ENCODE peak calls at places on chromosomes 11 and 22, in eight cellular contexts. O, D, E, L, J, Y, X and H are unnamed samples.

GRCh38 chr11:11535611-11536010 is 86.2 kb downstream of the GALNT18 start:
- DNase-seq in Y (no peak), O (no peak), X (no peak), D (peak; percentile 66), L (no peak), J (no peak), E (no peak), H (no peak)

GRCh38 chr22:31615940-31616314 is 46.1 kb downstream of the PISD start:
- DNase-seq in D (peak; percentile 41), J (no peak), E (no peak), Y (no peak), L (no peak), O (no peak), X (no peak), H (no peak)

GRCh38 chr11:114571712-114572111 is 12.0 kb upstream of the NXPE1 start:
- DNase-seq in X (no peak), L (no peak), D (peak; percentile 56), E (no peak), J (no peak), O (no peak), Y (no peak), H (no peak)

GRCh38 chr11:95152878-95153856 is 63.5 kb downstream of the ENDOD1 start:
- DNase-seq in J (no peak), D (no peak), L (no peak), O (no peak), X (no peak), Y (no peak), E (peak; percentile 35), H (no peak)

GRCh38 chr11:44994753-44995152 is 44.1 kb upstream of the TP53I11 start:
- DNase-seq in E (no peak), Y (no peak), J (peak; percentile 27), O (no peak), X (no peak), L (no peak), D (peak; percentile 52), H (no peak)

GRCh38 chr11:83042966-83043711 is 28.6 kb downstream of the RAB30 start:
- DNase-seq in J (no peak), Y (peak; percentile 44), E (no peak), O (no peak), X (peak; percentile 49), L (no peak), D (no peak), H (no peak)

GRCh38 chr11:64034411-64034811 is 1.3 kb upstream of the FLRT1 start:
- DNase-seq in X (no peak), J (no peak), D (peak; percentile 81), Y (no peak), L (no peak), O (no peak), E (no peak), H (no peak)

GRCh38 chr11:34340653-34341052 is 17.2 kb downstream of the ABTB2 start:
- DNase-seq in J (no peak), X (no peak), Y (no peak), D (no peak), L (no peak), O (no peak), E (no peak), H (no peak)

GRCh38 chr22:17303840-17304779 is 65.2 kb upstream of the CECR2 start:
- DNase-seq in D (no peak), X (no peak), O (no peak), E (peak; percentile 72), L (no peak), J (no peak), Y (no peak), H (no peak)

GRCh38 chr11:34052608-34053160 is 1.2 kb downstream of the CAPRIN1 start:
- DNase-seq in Y (peak; percentile 36), J (peak; percentile 54), O (peak; percentile 26), L (no peak), E (no peak), D (peak; percentile 67), X (peak; percentile 49), H (peak; percentile 33)

GRCh38 chr11:35305670-35306382 is 113.5 kb downstream of the SLC1A2 start:
- DNase-seq in X (peak; percentile 59), Y (peak; percentile 30), O (no peak), E (peak; percentile 35), L (no peak), J (no peak), D (peak; percentile 80), H (peak; percentile 79)

GRCh38 chr11:38503876-38504275 is 1905.8 kb upstream of the RAG2 start:
- DNase-seq in L (no peak), Y (no peak), O (no peak), X (no peak), D (no peak), J (no peak), E (no peak), H (no peak)

GRCh38 chr22:33431300-33431699 is 373.1 kb upstream of the SYN3 start:
- DNase-seq in E (no peak), Y (no peak), D (no peak), X (no peak), O (no peak), L (no peak), J (no peak), H (no peak)

GRCh38 chr22:24894220-24894975 is 52.1 kb downstream of the LHFPL7 start:
- DNase-seq in X (peak; percentile 60), Y (peak; percentile 97), E (no peak), L (peak; percentile 73), D (peak; percentile 56), J (peak; percentile 91), O (peak; percentile 98), H (peak; percentile 17)

GRCh38 chr11:117042689-117043088 is 55.5 kb downstream of the SIK3 start:
- DNase-seq in J (no peak), Y (no peak), D (no peak), O (no peak), X (peak; percentile 31), E (no peak), L (no peak), H (no peak)

GRCh38 chr22:25048659-25049657 is 96.4 kb downstream of the KIAA1671 start:
- DNase-seq in O (peak; percentile 76), Y (peak; percentile 64), D (peak; percentile 88), L (no peak), J (peak; percentile 65), E (peak; percentile 68), X (peak; percentile 82), H (peak; percentile 80)

GRCh38 chr11:36385121-36385530 is 89.0 kb downstream of the PRR5L start:
- DNase-seq in L (no peak), J (no peak), O (no peak), Y (no peak), X (peak; percentile 55), E (peak; percentile 55), D (no peak), H (no peak)

GRCh38 chr11:62853279-62853965 is 14.0 kb upstream of the WDR74 start:
- DNase-seq in L (no peak), D (no peak), J (no peak), Y (no peak), E (peak; percentile 47), X (no peak), O (no peak), H (no peak)

GRCh38 chr11:30471244-30471643 is 114.9 kb downstream of the MPPED2 start:
- DNase-seq in O (no peak), Y (no peak), X (no peak), D (no peak), L (no peak), J (no peak), E (no peak), H (no peak)

GRCh38 chr11:119481021-119481666 is 58.2 kb upstream of the THY1 start:
- DNase-seq in X (peak; percentile 97), J (peak; percentile 86), E (peak; percentile 49), O (peak; percentile 87), L (peak; percentile 76), Y (peak; percentile 86), D (peak; percentile 98), H (peak; percentile 76)

GRCh38 chr11:17388609-17389204 is at the start of gene KCNJ11:
- DNase-seq in X (no peak), D (peak; percentile 85), O (peak; percentile 55), J (no peak), L (no peak), E (no peak), Y (no peak), H (no peak)

GRCh38 chr11:19633276-19633675 is 79.4 kb upstream of the NAV2 start:
- DNase-seq in L (peak; percentile 34), O (peak; percentile 52), D (no peak), X (peak; percentile 30), Y (no peak), E (no peak), J (peak; percentile 82), H (peak; percentile 17)

GRCh38 chr22:49042066-49042465 is 785.6 kb downstream of the BRD1 start:
- DNase-seq in L (no peak), X (no peak), O (no peak), J (no peak), Y (no peak), D (no peak), E (no peak), H (no peak)
- H3K9me3 ChIP-seq in L (no peaks in the 10 kb centered on the region), X (no peaks in the 10 kb centered on the region), O (no peaks in the 10 kb centered on the region), J (no peaks in the 10 kb centered on the region), Y (no peaks in the 10 kb centered on the region), D (no peaks in the 10 kb centered on the region), E (no peaks in the 10 kb centered on the region), H (no peaks in the 10 kb centered on the region)

GRCh38 chr11:6610591-6610990 is 1.4 kb downstream of the TAF10 start:
- DNase-seq in L (no peak), Y (no peak), O (no peak), E (no peak), J (no peak), D (no peak), X (no peak), H (no peak)
- H3K4me3 ChIP-seq in L (no peak overlapping the region), Y (peak overlapping the region; percentile 78), O (no peak overlapping the region), E (no peak overlapping the region), J (no peak overlapping the region), D (peak overlapping the region; percentile 90), X (peak overlapping the region; percentile 88), H (no peak overlapping the region)

DNA sequence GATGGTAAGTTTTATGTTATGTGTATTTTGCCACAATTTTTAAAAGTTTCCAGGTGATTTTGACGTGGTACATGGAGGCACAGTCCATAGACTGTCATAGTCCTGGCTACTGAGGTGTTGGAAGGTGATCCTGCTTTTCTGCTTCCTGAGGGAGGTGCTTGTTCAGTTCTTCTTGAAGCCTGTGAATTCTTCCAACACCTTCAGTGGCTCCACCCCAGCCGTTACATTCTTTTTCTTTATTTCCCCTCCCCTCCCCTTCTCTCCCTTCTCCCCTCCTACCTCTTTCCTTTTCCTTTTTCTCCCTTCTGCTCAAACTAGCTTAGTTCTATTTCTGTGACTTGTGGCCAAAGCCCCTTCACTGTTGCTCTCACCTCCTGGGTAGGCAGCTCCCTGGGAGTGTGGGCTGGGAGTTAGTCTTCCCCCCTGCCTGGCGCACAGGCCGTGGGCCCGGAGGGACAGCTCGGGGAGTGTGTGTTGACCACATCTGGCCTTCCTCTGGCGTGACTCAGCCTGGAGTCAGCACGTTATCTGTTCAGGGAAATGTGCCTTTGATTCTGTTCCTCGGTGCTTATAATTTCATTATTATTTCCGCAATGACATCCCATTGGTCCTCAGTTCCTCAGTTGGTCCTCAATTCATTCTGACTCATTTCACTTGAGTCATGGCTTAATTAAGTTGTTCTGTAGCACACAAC is 566.2 kb downstream of the TBC1D22A start:
- DNase-seq in J (no peak), E (no peak), O (no peak), X (peak; percentile 88), D (no peak), Y (peak; percentile 76), L (peak; percentile 23), H (peak; percentile 93)
- H3K9me3 ChIP-seq in J (peaks cover 5% of the 10 kb centered on the region), E (no peaks in the 10 kb centered on the region), O (no peaks in the 10 kb centered on the region), X (peaks cover 7% of the 10 kb centered on the region), D (peaks cover 66% of the 10 kb centered on the region), Y (peaks cover 7% of the 10 kb centered on the region), L (no peaks in the 10 kb centered on the region), H (no peaks in the 10 kb centered on the region)

DNA sequence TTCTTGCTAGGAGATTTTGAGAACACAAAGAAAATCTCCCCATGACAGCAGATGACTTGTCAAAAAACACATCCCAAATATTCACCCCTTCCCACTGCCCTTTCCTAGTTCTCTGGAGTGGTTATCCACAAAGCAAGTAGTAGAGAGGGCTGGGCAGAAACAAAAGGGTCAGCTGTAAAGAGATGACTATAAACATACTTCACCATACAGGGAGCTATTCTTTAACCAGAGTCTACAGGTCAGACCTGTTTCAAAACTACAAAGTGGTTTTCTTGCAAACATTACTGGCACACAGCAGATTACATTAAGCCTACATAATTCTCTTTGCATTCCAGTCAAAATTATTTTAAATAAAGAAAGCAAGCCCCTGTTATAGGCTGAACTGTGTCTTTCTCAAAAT is 47.7 kb upstream of the NFRKB start:
- DNase-seq in X (no peak), Y (no peak), E (no peak), D (no peak), L (no peak), O (no peak), J (no peak), H (no peak)
- H3K4me3 ChIP-seq in X (no peak overlapping the region), Y (no peak overlapping the region), E (no peak overlapping the region), D (no peak overlapping the region), L (no peak overlapping the region), O (no peak overlapping the region), J (no peak overlapping the region), H (no peak overlapping the region)